ENCODE peak calls at places on chromosomes 5 and 9, in four cellular contexts. K is uterus, U is AG10803, D is RWPE2. R is an unnamed sample.

GRCh38 chr5:132962429-132962928 is 955 bp downstream of the AFF4 start:
- DNase-seq in K (peak), U (peak), D (no peak), R (peak)

GRCh38 chr5:154923441-154924430 is 14.3 kb downstream of the GEMIN5 start:
- DNase-seq in K (no peak), U (peak), D (no peak), R (no peak)

GRCh38 chr5:52989781-52990530 is 804 bp downstream of the ITGA2 start:
- DNase-seq in K (peak), U (peak), D (peak), R (no peak)

GRCh38 chr9:114000671-114001409 is 77.3 kb downstream of the AMBP start:
- DNase-seq in K (no peak), U (peak), D (peak), R (no peak)

GRCh38 chr9:23683476-23684095 is 142.5 kb downstream of the ELAVL2 start:
- DNase-seq in K (no peak), U (no peak), D (no peak), R (no peak)

GRCh38 chr5:177304392-177305119 is 957 bp downstream of the PRELID1 start:
- DNase-seq in K (no peak), U (peak), D (no peak), R (no peak)

GRCh38 chr5:99355881-99356280 is 427.1 kb upstream of the CHD1 start:
- DNase-seq in K (no peak), U (no peak), D (no peak), R (no peak)

GRCh38 chr5:553874-554273 is 29.6 kb upstream of the SLC9A3 start:
- DNase-seq in K (no peak), U (no peak), D (no peak), R (no peak)

GRCh38 chr9:63816742-63817621 is 1468.0 kb downstream of the FOXD4L5 start:
- DNase-seq in K (peak), U (peak), D (peak), R (no peak)

GRCh38 chr9:10366171-10366779 is 246.5 kb downstream of the PTPRD start:
- DNase-seq in K (no peak), U (peak), D (no peak), R (no peak)

GRCh38 chr5:170552486-170553122 is 48.8 kb downstream of the KCNIP1 start:
- DNase-seq in K (peak), U (peak), D (no peak), R (peak)

DNA sequence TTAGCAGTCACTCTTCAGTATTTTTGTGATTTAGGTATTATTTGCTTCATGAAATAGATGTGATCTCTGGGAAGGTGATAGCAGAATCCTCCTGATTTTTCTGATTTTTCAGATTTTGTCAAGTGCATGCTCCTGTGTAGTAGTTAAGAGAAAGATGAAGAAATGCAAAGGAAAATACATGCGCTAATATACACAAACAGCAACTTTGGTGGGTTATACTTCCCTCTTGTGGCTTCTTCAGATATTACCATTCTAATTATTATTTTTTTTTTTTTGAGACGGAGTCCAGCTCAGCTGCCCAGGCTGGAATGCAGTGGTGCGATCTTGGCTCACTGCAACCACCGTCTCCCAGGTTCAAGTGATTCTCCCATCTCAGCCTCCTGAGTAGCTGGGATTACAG is 31.7 kb downstream of the LMNB1 start:
- DNase-seq in K (no peak), U (peak), D (no peak), R (no peak)
- TF ChIP-seq CTCF in K (peak), U (peak), D (peak), R (peak)

GRCh38 chr5:61640631-61641030 is 308.6 kb downstream of the ZSWIM6 start:
- DNase-seq in K (no peak), U (no peak), D (no peak), R (no peak)
- TF ChIP-seq CTCF in K (no peak), U (no peak), D (no peak), R (no peak)

GRCh38 chr5:108484035-108484434 is 102.1 kb upstream of the FBXL17 start:
- DNase-seq in K (no peak), U (no peak), D (no peak), R (no peak)

GRCh38 chr5:108481355-108481931 is 99.5 kb upstream of the FBXL17 start:
- DNase-seq in K (no peak), U (peak), D (no peak), R (no peak)
- TF ChIP-seq CTCF in K (no peak), U (peak), D (peak), R (peak)

DNA sequence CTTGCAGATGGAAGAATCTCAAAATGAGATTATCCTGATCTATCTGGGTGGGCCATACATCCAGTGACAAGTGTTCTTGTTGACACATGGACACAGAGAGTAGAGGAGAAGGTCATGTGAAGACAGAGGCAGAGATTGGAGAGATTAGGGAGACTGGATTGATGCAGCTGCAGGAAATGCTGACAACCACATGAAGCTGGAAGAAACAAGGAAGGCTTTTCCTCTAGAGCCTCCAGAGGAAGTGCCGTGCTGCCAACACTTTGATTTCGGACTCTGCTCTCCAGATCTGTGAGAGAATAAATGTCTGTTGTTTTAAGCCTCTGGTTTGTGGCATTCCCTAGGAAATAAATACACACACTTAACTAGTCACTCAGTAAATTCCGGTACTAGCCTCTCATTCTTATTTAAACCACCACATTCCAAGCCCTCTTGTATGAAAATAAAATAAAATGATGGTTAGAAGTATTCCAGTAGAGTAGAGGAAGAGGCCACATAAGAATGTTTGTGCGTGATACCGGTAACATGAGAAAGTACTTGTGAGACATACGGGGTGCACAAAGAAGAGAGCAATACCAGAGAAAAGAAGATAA is 110.9 kb upstream of the DMAC1 start:
- DNase-seq in K (no peak), U (no peak), D (no peak), R (no peak)
- TF ChIP-seq CTCF in K (no peak), U (no peak), D (no peak), R (no peak)

GRCh38 chr5:109688999-109689739 is 558 bp upstream of the MAN2A1 start:
- DNase-seq in K (peak), U (peak), D (peak), R (no peak)
- TF ChIP-seq CTCF in K (no peak), U (no peak), D (peak), R (peak)

GRCh38 chr5:179495906-179496455 is 54.4 kb upstream of the RUFY1 start:
- DNase-seq in K (no peak), U (no peak), D (no peak), R (no peak)
- TF ChIP-seq CTCF in K (no peak), U (no peak), D (peak), R (no peak)